ENCODE peak calls at places on chromosomes 6 and 20, in four cellular contexts. Z is A549, M is GM12878, Y is HepG2. E is an unnamed sample.

GRCh38 chr6:10421508-10422281 is 6.8 kb upstream of the TFAP2A start:
- DNase-seq in Z (no peak), M (no peak), Y (no peak), E (no peak)

GRCh38 chr6:107244742-107245470 is 129.6 kb upstream of the BEND3 start:
- DNase-seq in Z (no peak), M (no peak), Y (no peak), E (no peak)

GRCh38 chr6:19180348-19181073 is 656.7 kb upstream of the ID4 start:
- DNase-seq in Z (no peak), M (no peak), Y (no peak), E (no peak)

GRCh38 chr20:32252189-32252588 is 25.3 kb upstream of the KIF3B start:
- DNase-seq in Z (no peak), M (no peak), Y (no peak), E (no peak)

GRCh38 chr6:30752164-30752927 is 8.0 kb upstream of the IER3 start:
- DNase-seq in Z (peak), M (no peak), Y (no peak), E (peak)

GRCh38 chr20:21103582-21104465 is 2.3 kb downstream of the LINC00237 start:
- DNase-seq in Z (no peak), M (no peak), Y (no peak), E (no peak)

GRCh38 chr6:137361701-137362100 is 132.5 kb downstream of the OLIG3 start:
- DNase-seq in Z (no peak), M (no peak), Y (peak), E (peak)

GRCh38 chr6:144673807-144674206 is 388.7 kb downstream of the UTRN start:
- DNase-seq in Z (no peak), M (no peak), Y (no peak), E (no peak)

GRCh38 chr6:142929751-142930358 is 15.1 kb downstream of the HIVEP2 start:
- DNase-seq in Z (no peak), M (no peak), Y (no peak), E (no peak)

GRCh38 chr20:48682529-48683385 is 145.0 kb downstream of the PREX1 start:
- DNase-seq in Z (no peak), M (no peak), Y (peak), E (no peak)

GRCh38 chr6:109153752-109154151 is 58.4 kb downstream of the CEP57L1 start:
- DNase-seq in Z (no peak), M (no peak), Y (no peak), E (no peak)

GRCh38 chr20:54389872-54390271 is 85.5 kb upstream of the DOK5 start:
- DNase-seq in Z (no peak), M (no peak), Y (no peak), E (no peak)

GRCh38 chr6:97068211-97068610 is 143.7 kb downstream of the KLHL32 start:
- DNase-seq in Z (peak), M (no peak), Y (peak), E (peak)

GRCh38 chr20:58552366-58552934 is 37.3 kb upstream of the APCDD1L start:
- DNase-seq in Z (no peak), M (no peak), Y (no peak), E (no peak)

GRCh38 chr20:41232971-41233926 is 84.3 kb downstream of the ZHX3 start:
- DNase-seq in Z (peak), M (no peak), Y (no peak), E (no peak)

GRCh38 chr6:85390105-85390728 is 59.7 kb upstream of the NT5E start:
- DNase-seq in Z (peak), M (no peak), Y (peak), E (no peak)

GRCh38 chr20:56443654-56444540 is 24.5 kb upstream of the RTF2 start:
- DNase-seq in Z (no peak), M (no peak), Y (peak), E (no peak)
- TF ChIP-seq MYC in Z (no peak), M (no peak), Y (no peak), E (no peak)

GRCh38 chr6:149138699-149139294 is 178.7 kb upstream of the TAB2 start:
- DNase-seq in Z (no peak), M (no peak), Y (no peak), E (no peak)
- TF ChIP-seq MAX in Z (no peak), M (no peak), Y (no peak), E (no peak)

DNA sequence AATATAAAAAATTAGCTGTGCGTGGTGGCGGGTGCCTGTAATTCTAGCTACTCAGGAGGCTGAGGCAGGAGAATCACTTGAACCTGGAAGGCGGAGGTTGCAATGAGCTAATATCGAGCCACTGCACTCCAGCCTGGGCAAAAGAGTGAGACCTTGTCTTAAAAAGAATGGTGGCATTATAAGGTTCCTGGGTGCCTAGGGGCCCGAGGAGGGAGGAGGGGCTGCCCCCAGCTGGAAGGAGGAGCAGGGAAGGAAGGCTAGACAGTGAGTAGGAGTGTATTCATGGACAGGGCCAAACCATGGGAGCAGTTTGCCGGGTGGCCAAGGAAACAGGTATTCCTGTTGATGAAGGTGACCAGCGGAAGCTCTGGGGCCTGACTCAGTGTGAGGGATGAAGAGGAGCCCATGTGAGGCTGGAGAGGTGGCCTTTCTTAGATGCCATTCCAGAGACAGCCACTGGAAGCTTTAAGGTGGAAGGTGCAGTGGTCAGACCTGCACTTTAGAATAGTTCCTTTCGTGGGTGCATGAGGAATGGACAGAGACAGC is 24.2 kb downstream of the MANBAL start:
- DNase-seq in Z (no peak), M (no peak), Y (no peak), E (no peak)
- TF ChIP-seq MYC in Z (no peak), M (no peak), Y (no peak), E (no peak)

GRCh38 chr20:18783385-18783959 is 30.1 kb upstream of the SCP2D1 start:
- DNase-seq in Z (no peak), M (no peak), Y (no peak), E (no peak)
- TF ChIP-seq MAX in Z (no peak), M (no peak), Y (no peak), E (no peak)

DNA sequence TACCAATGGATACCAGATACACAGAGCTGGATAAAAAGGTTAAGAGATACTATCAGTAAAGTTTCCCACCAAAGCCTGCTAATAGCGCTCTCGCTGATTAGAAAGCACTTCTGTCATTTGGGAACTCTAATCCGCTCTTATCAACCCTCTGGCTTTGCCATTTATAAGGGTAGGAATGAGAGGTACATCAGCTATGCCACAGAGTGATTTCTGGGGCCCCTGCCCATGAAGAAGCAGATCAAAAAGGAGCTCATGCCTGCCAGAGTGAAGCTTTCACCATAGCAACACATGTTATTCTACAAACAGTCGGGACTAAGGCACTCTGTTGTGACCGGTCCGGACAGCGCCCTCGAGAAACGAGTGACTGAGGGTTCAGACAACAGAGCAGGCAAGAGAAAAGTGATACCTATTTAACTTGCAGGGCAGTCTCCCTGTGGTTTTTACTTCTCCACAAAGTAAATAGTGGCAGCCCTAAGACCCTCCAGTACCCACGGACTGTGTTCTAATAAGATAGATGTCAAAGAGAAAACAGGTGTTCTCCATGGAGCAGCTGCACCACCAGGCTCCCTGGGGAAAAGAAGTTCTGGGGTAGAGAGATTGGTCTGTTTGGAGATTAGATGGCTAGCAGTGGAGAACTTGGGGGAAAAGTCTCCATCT is 5.6 kb downstream of the TRAM2 start:
- DNase-seq in Z (no peak), M (no peak), Y (no peak), E (no peak)
- TF ChIP-seq MYC in Z (no peak), M (no peak), Y (no peak), E (no peak)

E was measured in NB4.